ENCODE peak calls at places on chromosome 17, in five cellular contexts. D, X, M, K and I are unnamed samples.

GRCh38 chr17:30336369-30337171 is 2.7 kb upstream of the TMIGD1 start:
- DNase-seq in M (peak), K (peak), X (peak), D (no peak), I (peak)

GRCh38 chr17:57256708-57257112 is 387 bp downstream of the MSI2 start:
- DNase-seq in D (no peak), K (no peak), M (peak), X (no peak), I (no peak)

GRCh38 chr17:37466471-37466870 is 23.2 kb upstream of the DUSP14 start:
- DNase-seq in D (no peak), M (no peak), K (no peak), X (no peak), I (no peak)

GRCh38 chr17:56112086-56112485 is 41.2 kb upstream of the ANKFN1 start:
- DNase-seq in M (peak), D (no peak), X (peak), K (no peak), I (peak)

GRCh38 chr17:78781339-78782304 is at the start of gene CYTH1:
- DNase-seq in M (peak), X (no peak), K (no peak), D (peak), I (no peak)

GRCh38 chr17:63918305-63918704 is 334 bp downstream of the GH1 start:
- DNase-seq in M (no peak), D (no peak), K (no peak), X (no peak), I (no peak)

GRCh38 chr17:17638467-17638866 is 42.8 kb upstream of the RAI1 start:
- DNase-seq in M (no peak), K (no peak), D (no peak), X (no peak), I (no peak)

GRCh38 chr17:13209091-13209490 is 191.3 kb upstream of the ELAC2 start:
- DNase-seq in X (no peak), D (no peak), K (no peak), M (peak), I (no peak)

GRCh38 chr17:73045722-73046121 is 46.8 kb downstream of the SLC39A11 start:
- DNase-seq in D (no peak), K (no peak), X (no peak), M (no peak), I (no peak)

GRCh38 chr17:10429416-10430045 is 7.8 kb upstream of the MYH8 start:
- DNase-seq in X (no peak), M (peak), D (no peak), K (no peak), I (peak)

GRCh38 chr17:13601776-13602551 is at the start of gene HS3ST3A1:
- DNase-seq in K (no peak), M (peak), D (no peak), X (peak), I (peak)

GRCh38 chr17:81158688-81159590 is 6.4 kb upstream of the PVALEF start:
- DNase-seq in D (no peak), X (no peak), K (no peak), M (no peak), I (no peak)

GRCh38 chr17:28460901-28461300 is 12.5 kb upstream of the SLC13A2 start:
- DNase-seq in X (no peak), K (no peak), D (no peak), M (no peak), I (no peak)

GRCh38 chr17:6365187-6365943 is 69.6 kb downstream of the AIPL1 start:
- DNase-seq in K (no peak), D (peak), M (peak), X (peak), I (peak)

GRCh38 chr17:15660077-15660476 is 24.0 kb downstream of the TRIM16 start:
- DNase-seq in D (peak), X (no peak), M (no peak), K (no peak), I (no peak)

GRCh38 chr17:77449373-77449907 is 308.7 kb downstream of the SEC14L1 start:
- DNase-seq in M (no peak), K (no peak), D (no peak), X (no peak), I (no peak)

GRCh38 chr17:45021607-45022287 is 29.7 kb downstream of the DCAKD start:
- DNase-seq in M (peak), D (peak), K (peak), X (peak), I (peak)

GRCh38 chr17:79988163-79988971 is 47.3 kb downstream of the TBC1D16 start:
- DNase-seq in D (no peak), M (peak), X (peak), K (no peak), I (peak)

GRCh38 chr17:39483506-39483905 is 22.2 kb downstream of the CDK12 start:
- DNase-seq in D (peak), K (no peak), X (no peak), M (no peak), I (no peak)

GRCh38 chr17:53127331-53127730 is 695.4 kb upstream of the KIF2B start:
- DNase-seq in M (no peak), K (no peak), D (no peak), X (no peak), I (no peak)

GRCh38 chr17:66126231-66126630 is 65.7 kb downstream of the CEP112 start:
- DNase-seq in M (peak), K (no peak), D (no peak), X (peak), I (no peak)
- TF ChIP-seq CTCF in M (no peak), K (no peak), D (no peak), X (no peak), I (no peak)

GRCh38 chr17:60573139-60573975 is 26.6 kb upstream of the PPM1D start:
- DNase-seq in X (no peak), D (peak), M (peak), K (no peak), I (peak)

GRCh38 chr17:60579090-60579489 is 20.9 kb upstream of the PPM1D start:
- DNase-seq in D (no peak), K (no peak), M (peak), X (peak), I (peak)

GRCh38 chr17:60583008-60583407 is 17.0 kb upstream of the PPM1D start:
- DNase-seq in M (no peak), K (no peak), D (no peak), X (no peak), I (no peak)

GRCh38 chr17:60579551-60579950 is 20.4 kb upstream of the PPM1D start:
- DNase-seq in K (no peak), X (no peak), M (no peak), D (no peak), I (no peak)

GRCh38 chr17:60577147-60577925 is 22.7 kb upstream of the PPM1D start:
- DNase-seq in D (peak), M (peak), K (peak), X (peak), I (peak)
- TF ChIP-seq CTCF in D (no peak), M (peak), K (peak), X (peak), I (no peak)

GRCh38 chr17:71760062-71760720 is 360.6 kb upstream of the SOX9 start:
- DNase-seq in X (no peak), D (no peak), K (no peak), M (no peak), I (no peak)
- TF ChIP-seq CTCF in X (no peak), D (no peak), K (no peak), M (no peak), I (peak)

GRCh38 chr17:49496183-49496865 is 1.2 kb downstream of the NGFR start:
- DNase-seq in X (peak), M (peak), K (peak), D (peak), I (no peak)
- TF ChIP-seq CTCF in X (peak), M (peak), K (peak), D (no peak), I (peak)

GRCh38 chr17:35596072-35596471 is 8.9 kb downstream of the AP2B1 start:
- DNase-seq in K (no peak), M (no peak), D (no peak), X (no peak), I (no peak)

GRCh38 chr17:35597604-35598003 is 10.5 kb downstream of the AP2B1 start:
- DNase-seq in D (no peak), M (no peak), K (no peak), X (no peak), I (no peak)

DNA sequence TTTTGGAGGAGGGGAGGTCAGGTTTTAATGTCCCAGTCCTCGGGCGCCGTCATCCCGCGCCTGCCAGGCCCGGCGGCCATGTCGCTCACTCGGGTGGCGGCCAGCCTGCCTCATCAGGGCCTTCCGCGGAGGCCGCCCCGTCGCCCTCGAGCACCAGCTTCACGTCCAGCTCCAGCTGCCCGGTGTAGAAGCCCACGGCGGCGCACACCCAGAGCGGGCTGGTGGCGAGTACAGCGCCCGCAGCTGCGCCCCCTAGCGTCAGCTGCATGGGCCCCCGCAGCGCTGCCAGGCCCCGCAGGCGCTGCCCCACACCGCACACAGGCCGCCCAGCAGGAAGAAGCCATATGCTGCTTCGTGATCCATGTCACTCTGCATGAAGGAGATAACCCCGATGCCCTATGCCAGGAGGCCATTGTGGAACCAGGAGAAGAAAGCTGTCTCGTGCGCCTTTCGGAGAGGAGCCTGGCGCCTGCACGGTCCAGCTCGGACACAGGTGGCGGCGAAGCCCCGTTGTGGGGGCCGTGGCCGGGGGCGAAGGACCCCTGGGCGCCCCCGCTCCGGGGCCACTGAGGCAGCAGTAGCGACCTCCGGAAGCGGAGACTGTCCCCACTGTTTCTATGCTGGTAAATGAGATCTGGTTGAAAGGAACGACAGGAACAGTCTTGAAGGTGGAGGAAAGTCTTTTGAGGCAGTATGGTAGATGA is 9.6 kb downstream of the AP2B1 start:
- DNase-seq in D (no peak), X (no peak), M (no peak), K (no peak), I (no peak)
- TF ChIP-seq CTCF in D (no peak), X (no peak), M (no peak), K (no peak), I (peak)

GRCh38 chr17:75774471-75774987 is 9.5 kb upstream of the GALK1 start:
- DNase-seq in M (no peak), D (no peak), K (no peak), X (no peak), I (no peak)

GRCh38 chr17:75773808-75774470 is 8.9 kb upstream of the GALK1 start:
- DNase-seq in M (no peak), X (no peak), K (no peak), D (peak), I (no peak)

GRCh38 chr17:75776399-75777242 is 8.0 kb upstream of the UNK start:
- DNase-seq in D (peak), X (no peak), M (peak), K (no peak), I (no peak)

GRCh38 chr17:75773121-75773807 is 8.3 kb upstream of the GALK1 start:
- DNase-seq in X (no peak), M (no peak), D (peak), K (no peak), I (no peak)

DNA sequence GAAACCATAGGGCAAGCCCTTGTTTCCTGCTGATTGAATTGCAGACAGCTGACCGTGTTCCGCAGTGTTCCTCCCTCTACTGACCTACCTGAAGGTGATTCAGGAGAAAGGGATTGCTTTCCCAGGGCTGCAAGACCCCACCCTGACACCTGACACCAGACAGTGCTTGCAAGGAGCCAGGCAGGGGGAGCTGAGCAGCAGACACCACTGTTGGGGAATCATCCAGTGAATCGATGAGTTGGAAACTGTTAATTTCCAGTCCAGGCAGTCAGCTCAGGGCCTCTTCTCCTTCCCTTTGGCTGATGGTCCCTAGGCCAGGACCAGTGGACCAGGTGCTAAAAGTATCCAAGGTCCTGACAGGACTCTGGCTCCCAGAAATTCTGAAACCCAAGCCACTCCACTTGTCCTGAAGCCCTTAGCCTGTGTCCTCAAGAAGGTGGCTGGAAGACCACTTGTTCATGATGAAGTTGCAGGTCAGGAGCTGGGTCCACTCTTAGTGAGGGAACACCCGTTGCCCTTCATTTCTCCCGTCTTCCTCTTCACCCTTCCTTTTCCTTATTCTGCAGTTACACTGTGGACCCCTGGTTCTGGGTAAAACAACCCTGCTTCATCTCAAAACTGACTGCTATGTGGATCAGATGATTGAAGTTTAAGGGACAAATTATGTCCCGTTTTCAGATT is 9.5 kb upstream of the UNK start:
- DNase-seq in M (peak), X (no peak), D (peak), K (no peak), I (peak)
- TF ChIP-seq CTCF in M (no peak), X (no peak), D (no peak), K (no peak), I (no peak)

GRCh38 chr17:82647593-82648164 is 565 bp downstream of the WDR45B start:
- DNase-seq in M (no peak), D (no peak), K (peak), X (no peak), I (no peak)
- TF ChIP-seq CTCF in M (peak), D (no peak), K (peak), X (no peak), I (no peak)

DNA sequence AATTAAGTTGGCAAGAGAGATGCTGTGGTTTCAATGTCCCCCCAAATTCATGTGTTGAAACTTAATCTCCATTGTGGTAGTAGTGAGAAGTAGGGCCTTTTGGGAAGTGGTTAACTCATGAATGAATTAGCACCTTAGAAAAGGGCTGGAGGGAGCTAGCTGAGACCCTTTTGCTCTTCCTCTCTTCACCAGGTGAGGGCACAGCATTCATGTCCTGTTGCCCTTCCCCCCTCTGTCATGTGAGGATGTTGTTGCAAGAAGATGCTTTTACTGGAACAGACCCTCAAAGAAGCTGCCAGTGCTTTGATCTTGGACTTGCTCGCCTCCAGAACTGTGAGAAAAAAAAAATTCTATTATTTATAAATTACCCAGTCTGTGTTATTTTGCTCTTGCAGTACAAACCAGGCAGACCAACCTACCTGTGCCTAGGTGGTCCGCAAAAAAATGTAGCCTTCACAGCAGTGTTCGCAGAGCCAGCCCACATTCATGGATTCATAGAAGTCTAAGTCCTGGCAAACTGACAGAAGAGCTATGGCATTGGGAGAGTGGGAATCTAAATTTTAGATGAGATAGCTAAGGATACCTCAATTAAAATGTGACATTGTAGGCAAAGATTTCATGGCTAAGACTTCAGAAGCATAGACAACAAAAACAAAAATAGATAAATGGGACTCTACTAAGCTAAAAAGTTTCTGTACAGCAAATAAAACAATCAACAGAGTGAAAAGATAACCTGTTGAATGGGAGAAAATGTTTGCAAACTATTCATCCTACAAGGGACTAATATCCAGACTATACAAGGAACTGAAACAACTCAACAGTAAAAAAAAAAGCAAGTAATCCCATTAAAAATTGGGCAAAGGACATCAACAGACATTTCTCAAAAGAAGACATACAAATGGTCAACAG is 32.0 kb upstream of the ABCA5 start:
- DNase-seq in D (no peak), K (no peak), X (no peak), M (no peak), I (no peak)
- TF ChIP-seq CTCF in D (no peak), K (peak), X (no peak), M (no peak), I (no peak)

GRCh38 chr17:48011405-48012150 is 26.0 kb downstream of the COPZ2 start:
- DNase-seq in X (no peak), M (peak), D (no peak), K (peak), I (peak)
- TF ChIP-seq CTCF in X (peak), M (peak), D (no peak), K (peak), I (peak)